ENCODE peak calls at places on chromosomes 5 and 9, in eight cellular contexts. C is islet precursor cell; R is NCI-H2081 treated with DMSO at 0.1 percent for 48 hours; B is GM23338; L is HL-60; Z is renal cortical epithelial cell; H is NCI-H748 treated with DMSO at 0.1 percent for 48 hours; J is naive thymus-derived CD8-positive, alpha-beta T cell. A is an unnamed sample.

GRCh38 chr9:108786756-108787663 is 68.8 kb downstream of the ACTL7B start:
- DNase-seq in C (peak), R (no peak), B (no peak), L (no peak), Z (peak), H (no peak), J (no peak), A (no peak)

GRCh38 chr9:95091971-95092320 is 225.6 kb downstream of the FANCC start:
- DNase-seq in C (no peak), R (no peak), B (no peak), L (peak), Z (peak), H (no peak), J (no peak), A (no peak)

GRCh38 chr5:133147411-133147810 is 95.6 kb downstream of the HSPA4 start:
- DNase-seq in C (peak), R (no peak), B (no peak), L (peak), Z (no peak), H (no peak), J (no peak), A (no peak)

GRCh38 chr9:16950051-16950450 is 79.6 kb upstream of the BNC2 start:
- DNase-seq in C (no peak), R (no peak), B (peak), L (no peak), Z (no peak), H (no peak), J (no peak), A (no peak)

GRCh38 chr5:155017610-155018009 is 4.1 kb downstream of the KIF4B start:
- DNase-seq in C (no peak), R (no peak), B (no peak), L (no peak), Z (no peak), H (no peak), J (no peak), A (no peak)

GRCh38 chr5:130985776-130986175 is 179.3 kb downstream of the HINT1 start:
- DNase-seq in C (no peak), R (no peak), B (no peak), L (no peak), Z (no peak), H (no peak), J (no peak), A (no peak)

GRCh38 chr5:73299665-73300435 is 126.9 kb downstream of the TMEM174 start:
- DNase-seq in C (peak), R (no peak), B (peak), L (no peak), Z (no peak), H (no peak), J (no peak), A (no peak)

GRCh38 chr9:87685431-87685830 is 40.5 kb upstream of the CTSL start:
- DNase-seq in C (no peak), R (no peak), B (no peak), L (no peak), Z (no peak), H (no peak), J (no peak), A (peak)

GRCh38 chr5:176775409-176775808 is 35.0 kb upstream of the UNC5A start:
- DNase-seq in C (no peak), R (no peak), B (no peak), L (no peak), Z (no peak), H (no peak), J (no peak), A (peak)

GRCh38 chr9:37926737-37927590 is 23.0 kb upstream of the SLC25A51 start:
- DNase-seq in C (no peak), R (no peak), B (no peak), L (no peak), Z (no peak), H (no peak), J (peak), A (no peak)

GRCh38 chr5:69334793-69335268 is 2.2 kb upstream of the CCDC125 start:
- DNase-seq in C (peak), R (no peak), B (peak), L (peak), Z (peak), H (peak), J (peak), A (no peak)

GRCh38 chr9:121439016-121439415 is 60.6 kb downstream of the GGTA1 start:
- DNase-seq in C (no peak), R (no peak), B (no peak), L (no peak), Z (no peak), H (no peak), J (no peak), A (no peak)

GRCh38 chr9:94981661-94982060 is 255.2 kb downstream of the AOPEP start:
- DNase-seq in C (peak), R (no peak), B (no peak), L (no peak), Z (no peak), H (no peak), J (no peak), A (no peak)

GRCh38 chr9:129359162-129359811 is 181.2 kb upstream of the IER5L start:
- DNase-seq in C (no peak), R (no peak), B (no peak), L (no peak), Z (no peak), H (no peak), J (no peak), A (no peak)

GRCh38 chr5:17336054-17336453 is 118.6 kb downstream of the BASP1 start:
- DNase-seq in C (no peak), R (no peak), B (no peak), L (no peak), Z (no peak), H (peak), J (no peak), A (no peak)

GRCh38 chr5:8093669-8094068 is 224.7 kb downstream of the MTRR start:
- DNase-seq in C (no peak), R (no peak), B (no peak), L (no peak), Z (no peak), H (no peak), J (no peak), A (no peak)

GRCh38 chr5:32233696-32234447 is 59.8 kb upstream of the GOLPH3 start:
- DNase-seq in C (no peak), R (no peak), B (no peak), L (peak), Z (peak), H (no peak), J (no peak), A (no peak)

GRCh38 chr9:88658311-88658822 is 123.4 kb downstream of the NXNL2 start:
- DNase-seq in C (no peak), R (no peak), B (no peak), L (no peak), Z (peak), H (no peak), J (no peak), A (no peak)

GRCh38 chr5:119435436-119436132 is 16.7 kb upstream of the HSD17B4 start:
- DNase-seq in C (peak), R (no peak), B (peak), L (peak), Z (peak), H (peak), J (peak), A (no peak)

GRCh38 chr9:128627906-128628305 is 28.7 kb downstream of the DYNC2I2 start:
- DNase-seq in C (no peak), R (no peak), B (no peak), L (no peak), Z (no peak), H (no peak), J (no peak), A (no peak)

GRCh38 chr5:59001154-59001553 is 418.3 kb downstream of the RAB3C start:
- DNase-seq in C (no peak), R (no peak), B (no peak), L (no peak), Z (no peak), H (no peak), J (no peak), A (no peak)

GRCh38 chr9:22683393-22684075 is 236.9 kb downstream of the DMRTA1 start:
- DNase-seq in C (peak), R (peak), B (no peak), L (no peak), Z (peak), H (peak), J (no peak), A (no peak)

GRCh38 chr9:3936520-3937235 is 363.2 kb downstream of the GLIS3 start:
- DNase-seq in C (no peak), R (no peak), B (no peak), L (no peak), Z (no peak), H (no peak), J (no peak), A (no peak)

GRCh38 chr5:152689275-152689711 is 284.2 kb upstream of the NMUR2 start:
- DNase-seq in C (peak), R (no peak), B (no peak), L (no peak), Z (peak), H (no peak), J (no peak), A (no peak)

GRCh38 chr5:44051591-44051990 is 337.6 kb downstream of the FGF10 start:
- DNase-seq in C (no peak), R (no peak), B (no peak), L (no peak), Z (no peak), H (peak), J (no peak), A (no peak)

GRCh38 chr5:177438468-177438867 is 8.1 kb upstream of the PRR7 start:
- DNase-seq in C (no peak), R (no peak), B (no peak), L (peak), Z (no peak), H (no peak), J (no peak), A (no peak)

GRCh38 chr5:172527559-172527958 is 73.2 kb upstream of the SH3PXD2B start:
- DNase-seq in C (no peak), R (no peak), B (no peak), L (no peak), Z (no peak), H (no peak), J (no peak), A (peak)

GRCh38 chr5:121962347-121962670 is 534 bp downstream of the SRFBP1 start:
- DNase-seq in C (no peak), R (no peak), B (no peak), L (no peak), Z (peak), H (no peak), J (no peak), A (no peak)

GRCh38 chr5:159286420-159287035 is 23.4 kb downstream of the UBLCP1 start:
- DNase-seq in C (no peak), R (peak), B (peak), L (peak), Z (peak), H (peak), J (no peak), A (no peak)

A was measured in vagina.